ENCODE peak calls at places on chromosomes 7 and 10, in six cellular contexts. N is GM12878, C is K562, S is HCT116, W is Panc1, A is upper lobe of left lung. I is an unnamed sample. For H3K27me3, the result is how much of the 10 kb centered on the place peaks cover.

GRCh38 chr10:96647466-96647865 is 60.7 kb upstream of the TM9SF3 start:
- ATAC-seq in N (peak), C (no peak), S (no peak), W (no peak), A (no peak), I (no peak)

GRCh38 chr10:19904202-19904661 is 88.0 kb downstream of the PLXDC2 start:
- ATAC-seq in N (peak), C (no peak), S (no peak), W (no peak), A (peak), I (no peak)

GRCh38 chr10:98340946-98341345 is 73.0 kb upstream of the LOXL4 start:
- ATAC-seq in N (peak), C (no peak), S (peak), W (no peak), A (no peak), I (no peak)

GRCh38 chr7:121360564-121360963 is 31.8 kb downstream of the WNT16 start:
- ATAC-seq in N (no peak), C (no peak), S (no peak), W (no peak), A (no peak), I (no peak)

GRCh38 chr10:101397140-101397539 is 43.2 kb downstream of the BTRC start:
- ATAC-seq in N (peak), C (no peak), S (no peak), W (no peak), A (no peak), I (no peak)

GRCh38 chr10:2611603-2612002 is 455.7 kb upstream of the PFKP start:
- ATAC-seq in N (no peak), C (no peak), S (no peak), W (no peak), A (no peak), I (no peak)

GRCh38 chr10:33609546-33609945 is 275.1 kb upstream of the NRP1 start:
- ATAC-seq in N (no peak), C (no peak), S (no peak), W (no peak), A (no peak), I (no peak)

GRCh38 chr10:15744217-15744865 is 24.6 kb upstream of the ITGA8 start:
- ATAC-seq in N (peak), C (peak), S (peak), W (peak), A (no peak), I (no peak)

GRCh38 chr10:29692121-29692539 is 57.4 kb upstream of the SVIL start:
- ATAC-seq in N (no peak), C (no peak), S (no peak), W (peak), A (peak), I (peak)

GRCh38 chr10:28367865-28368541 is 65.1 kb upstream of the MPP7 start:
- ATAC-seq in N (peak), C (no peak), S (no peak), W (no peak), A (peak), I (no peak)

GRCh38 chr10:70851597-70852475 is 36.1 kb downstream of the SGPL1 start:
- ATAC-seq in N (no peak), C (no peak), S (no peak), W (peak), A (no peak), I (no peak)

GRCh38 chr10:79065091-79065551 is 3.6 kb upstream of the ZMIZ1 start:
- ATAC-seq in N (no peak), C (no peak), S (no peak), W (no peak), A (no peak), I (no peak)

GRCh38 chr10:79067241-79068202 is 1.2 kb upstream of the ZMIZ1 start:
- ATAC-seq in N (peak), C (peak), S (peak), W (no peak), A (peak), I (peak)

GRCh38 chr10:79068203-79068561 is 584 bp upstream of the ZMIZ1 start:
- ATAC-seq in N (peak), C (peak), S (peak), W (peak), A (no peak), I (no peak)

GRCh38 chr10:79065853-79066252 is 2.9 kb upstream of the ZMIZ1 start:
- ATAC-seq in N (no peak), C (no peak), S (no peak), W (no peak), A (no peak), I (no peak)

GRCh38 chr10:79066460-79067240 is 2.1 kb upstream of the ZMIZ1 start:
- ATAC-seq in N (peak), C (peak), S (peak), W (peak), A (peak), I (peak)
- TF ChIP-seq POLR2AphosphoS5 in N (no peak), C (no peak), S (no peak), W (no peak), A (no peak), I (no peak)

GRCh38 chr7:142587578-142588191 is 161.6 kb upstream of the PRSS1 start:
- ATAC-seq in N (peak), C (peak), S (peak), W (peak), A (peak), I (no peak)
- TF ChIP-seq CTCF in N (peak), C (peak), S (peak), W (peak), A (no peak), I (peak)

GRCh38 chr7:117227091-117227490 is 95.8 kb downstream of the WNT2 start:
- ATAC-seq in N (no peak), C (no peak), S (no peak), W (no peak), A (no peak), I (no peak)
- H3K27me3 ChIP-seq in N (under half), C (under half), S (under half), W (under half), A (under half), I (under half)

GRCh38 chr10:63716174-63716573 is 195.0 kb downstream of the REEP3 start:
- ATAC-seq in N (no peak), C (no peak), S (no peak), W (no peak), A (no peak), I (no peak)

GRCh38 chr10:63711361-63711760 is 190.2 kb downstream of the REEP3 start:
- ATAC-seq in N (no peak), C (peak), S (no peak), W (no peak), A (no peak), I (peak)

GRCh38 chr10:63712717-63713115 is 191.5 kb downstream of the REEP3 start:
- ATAC-seq in N (no peak), C (no peak), S (no peak), W (no peak), A (peak), I (peak)

GRCh38 chr10:63711866-63712716 is 190.9 kb downstream of the REEP3 start:
- ATAC-seq in N (peak), C (peak), S (peak), W (peak), A (peak), I (peak)

GRCh38 chr10:63713191-63714144 is 192.3 kb downstream of the REEP3 start:
- ATAC-seq in N (no peak), C (no peak), S (no peak), W (no peak), A (peak), I (no peak)
- TF ChIP-seq POLR2AphosphoS5 in N (no peak), C (no peak), S (no peak), W (no peak), A (no peak), I (peak)

GRCh38 chr7:117399820-117400422 is 27.4 kb downstream of the ASZ1 start:
- ATAC-seq in N (peak), C (peak), S (no peak), W (no peak), A (no peak), I (no peak)

GRCh38 chr7:117401293-117402002 is 25.8 kb downstream of the ASZ1 start:
- ATAC-seq in N (peak), C (peak), S (peak), W (peak), A (no peak), I (no peak)

GRCh38 chr7:117402109-117402508 is 25.2 kb downstream of the ASZ1 start:
- ATAC-seq in N (no peak), C (no peak), S (no peak), W (no peak), A (no peak), I (no peak)

GRCh38 chr7:117403737-117404136 is 23.6 kb downstream of the ASZ1 start:
- ATAC-seq in N (no peak), C (no peak), S (no peak), W (no peak), A (no peak), I (no peak)

GRCh38 chr7:117405519-117405918 is 21.8 kb downstream of the ASZ1 start:
- ATAC-seq in N (no peak), C (no peak), S (no peak), W (no peak), A (no peak), I (no peak)
- TF ChIP-seq CTCF in N (no peak), C (no peak), S (no peak), W (no peak), A (no peak), I (no peak)

GRCh38 chr10:118596426-118597124 is 1.1 kb upstream of the PRLHR start:
- ATAC-seq in N (no peak), C (no peak), S (no peak), W (peak), A (no peak), I (no peak)
- H3K27me3 ChIP-seq in N (under half), C (under half), S (under half), W (under half), A (under half), I (half or more)

GRCh38 chr7:1532456-1533254 is 2.2 kb downstream of the MAFK start:
- ATAC-seq in N (peak), C (peak), S (peak), W (peak), A (peak), I (peak)

GRCh38 chr7:1531979-1532455 is 1.5 kb downstream of the MAFK start:
- ATAC-seq in N (peak), C (no peak), S (no peak), W (no peak), A (no peak), I (no peak)

GRCh38 chr7:1533255-1533568 is 2.7 kb downstream of the MAFK start:
- ATAC-seq in N (peak), C (peak), S (no peak), W (no peak), A (no peak), I (no peak)

GRCh38 chr7:1530946-1531262 is 402 bp downstream of the MAFK start:
- ATAC-seq in N (no peak), C (no peak), S (peak), W (no peak), A (no peak), I (no peak)

GRCh38 chr7:1531263-1531978 is 919 bp downstream of the MAFK start:
- ATAC-seq in N (peak), C (peak), S (no peak), W (peak), A (peak), I (peak)
- TF ChIP-seq POLR2AphosphoS5 in N (no peak), C (no peak), S (peak), W (no peak), A (peak), I (peak)

GRCh38 chr7:127588697-127589482 is 679 bp downstream of the ARF5 start:
- ATAC-seq in N (peak), C (peak), S (peak), W (peak), A (peak), I (peak)
- TF ChIP-seq CTCF in N (peak), C (peak), S (peak), W (peak), A (no peak), I (peak)

GRCh38 chr10:76106611-76107010 is 675.2 kb downstream of the LRMDA start:
- ATAC-seq in N (no peak), C (no peak), S (no peak), W (no peak), A (no peak), I (no peak)
- H3K27me3 ChIP-seq in N (under half), C (under half), S (under half), W (under half), A (under half), I (under half)